ENCODE peak calls at places on chromosomes 12 and 14, in eight cellular contexts. U is GM12865, X is left ventricle myocardium inferior, O is HL-60, K is AG09309, Y is AG04450, N is IMR-90, Z is OCI-LY7. A is an unnamed sample.

GRCh38 chr12:96108321-96108720 is 72.9 kb upstream of the LTA4H start:
- DNase-seq in U (peak; percentile 23), X (peak; percentile 53), O (peak; percentile 78), K (no peak), Y (no peak), N (no peak), Z (peak; percentile 33), A (no peak)

GRCh38 chr12:54598966-54599365 is 10.5 kb upstream of the PPP1R1A start:
- DNase-seq in U (no peak), X (no peak), O (no peak), K (no peak), Y (no peak), N (no peak), Z (no peak), A (no peak)

GRCh38 chr14:63787995-63788946 is 60.4 kb upstream of the SGPP1 start:
- DNase-seq in U (no peak), X (no peak), O (no peak), K (no peak), Y (no peak), N (no peak), Z (no peak), A (no peak)

GRCh38 chr14:23054000-23054811 is 3.1 kb downstream of the CDH24 start:
- DNase-seq in U (no peak), X (no peak), O (no peak), K (no peak), Y (no peak), N (no peak), Z (peak; percentile 28), A (no peak)

GRCh38 chr12:70645494-70646317 is 8.5 kb upstream of the PTPRB start:
- DNase-seq in U (no peak), X (peak; percentile 40), O (no peak), K (peak; percentile 89), Y (peak; percentile 44), N (peak; percentile 85), Z (no peak), A (no peak)

GRCh38 chr12:67452119-67452805 is 183.1 kb downstream of the CAND1 start:
- DNase-seq in U (peak; percentile 90), X (no peak), O (peak; percentile 33), K (no peak), Y (no peak), N (no peak), Z (peak; percentile 79), A (peak; percentile 94)

GRCh38 chr14:75647650-75648049 is 13.0 kb downstream of the ERG28 start:
- DNase-seq in U (no peak), X (no peak), O (no peak), K (no peak), Y (no peak), N (peak; percentile 26), Z (no peak), A (no peak)

GRCh38 chr12:77031745-77032144 is 33.6 kb downstream of the E2F7 start:
- DNase-seq in U (no peak), X (no peak), O (no peak), K (no peak), Y (no peak), N (peak; percentile 61), Z (no peak), A (no peak)

GRCh38 chr12:18700254-18700653 is 37.6 kb downstream of the PLCZ1 start:
- DNase-seq in U (no peak), X (no peak), O (no peak), K (peak; percentile 91), Y (peak; percentile 82), N (peak; percentile 96), Z (no peak), A (no peak)

GRCh38 chr12:52203126-52203921 is 11.5 kb upstream of the KRT80 start:
- DNase-seq in U (peak; percentile 34), X (peak; percentile 42), O (peak; percentile 100), K (no peak), Y (no peak), N (peak; percentile 77), Z (peak; percentile 8), A (no peak)

GRCh38 chr12:31890295-31891285 is 68.6 kb upstream of the RESF1 start:
- DNase-seq in U (peak; percentile 76), X (no peak), O (peak; percentile 38), K (no peak), Y (no peak), N (no peak), Z (peak; percentile 64), A (peak; percentile 55)

GRCh38 chr12:124625867-124626675 is 58.7 kb upstream of the NCOR2 start:
- DNase-seq in U (no peak), X (peak; percentile 89), O (peak; percentile 75), K (no peak), Y (no peak), N (peak; percentile 53), Z (no peak), A (no peak)

GRCh38 chr14:60278350-60278749 is 29.3 kb downstream of the PPM1A start:
- DNase-seq in U (no peak), X (no peak), O (no peak), K (no peak), Y (no peak), N (no peak), Z (no peak), A (no peak)

GRCh38 chr12:11746024-11746771 is 96.7 kb downstream of the ETV6 start:
- DNase-seq in U (peak; percentile 88), X (no peak), O (peak; percentile 84), K (peak; percentile 81), Y (no peak), N (peak; percentile 55), Z (peak; percentile 51), A (no peak)

GRCh38 chr14:103281496-103282231 is 52.4 kb upstream of the EIF5 start:
- DNase-seq in U (no peak), X (no peak), O (no peak), K (peak; percentile 50), Y (no peak), N (peak; percentile 62), Z (no peak), A (no peak)

GRCh38 chr12:2208837-2209236 is 156.1 kb downstream of the CACNA1C start:
- DNase-seq in U (no peak), X (no peak), O (no peak), K (no peak), Y (no peak), N (no peak), Z (no peak), A (no peak)

GRCh38 chr12:125220404-125221273 is 155.4 kb downstream of the AACS start:
- DNase-seq in U (no peak), X (no peak), O (no peak), K (no peak), Y (no peak), N (no peak), Z (no peak), A (no peak)

GRCh38 chr12:15788266-15789214 is 648 bp downstream of the EPS8 start:
- DNase-seq in U (peak; percentile 49), X (peak; percentile 28), O (no peak), K (no peak), Y (no peak), N (peak; percentile 45), Z (no peak), A (no peak)

GRCh38 chr12:46264057-46264456 is 4.8 kb downstream of the SLC38A1 start:
- DNase-seq in U (peak; percentile 16), X (no peak), O (no peak), K (peak; percentile 43), Y (no peak), N (peak; percentile 73), Z (no peak), A (no peak)

GRCh38 chr14:75440733-75441474 is 13.1 kb downstream of the JDP2 start:
- DNase-seq in U (no peak), X (peak; percentile 48), O (no peak), K (peak; percentile 74), Y (peak; percentile 81), N (peak; percentile 94), Z (peak; percentile 51), A (no peak)

GRCh38 chr12:124550123-124551089 is 17.0 kb downstream of the NCOR2 start:
- DNase-seq in U (no peak), X (no peak), O (no peak), K (no peak), Y (no peak), N (no peak), Z (no peak), A (no peak)

GRCh38 chr14:68377459-68377858 is 415.4 kb downstream of the ZFP36L1 start:
- DNase-seq in U (peak; percentile 44), X (peak; percentile 61), O (no peak), K (no peak), Y (no peak), N (peak; percentile 44), Z (peak; percentile 56), A (no peak)

DNA sequence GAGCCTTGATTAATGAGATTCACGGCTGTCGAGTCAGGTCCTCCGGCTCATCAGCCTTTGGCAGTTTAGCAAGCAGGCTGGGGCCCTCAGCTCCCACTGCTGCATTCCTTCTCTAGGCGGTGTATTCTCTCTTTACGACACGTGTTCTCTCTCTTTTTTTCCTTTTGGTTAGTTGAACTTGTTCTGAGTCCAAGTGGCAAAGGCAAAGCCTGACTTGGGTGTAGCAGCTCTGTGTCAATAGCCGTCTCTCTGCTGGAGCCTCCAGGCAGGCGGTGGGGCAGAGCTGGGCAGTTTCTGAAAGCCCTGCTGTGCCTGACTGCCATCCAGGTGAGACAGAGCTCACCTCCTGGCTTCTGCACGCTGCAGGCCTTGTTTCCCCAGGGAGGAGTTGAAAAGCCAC is 46.6 kb downstream of the SUSD6 start:
- DNase-seq in U (no peak), X (no peak), O (no peak), K (no peak), Y (no peak), N (peak; percentile 42), Z (no peak), A (no peak)
- H3K4me3 ChIP-seq in U (no peak overlapping the region), X (no peak overlapping the region), O (no peak overlapping the region), K (no peak overlapping the region), Y (no peak overlapping the region), N (no peak overlapping the region), Z (no peak overlapping the region), A (no peak overlapping the region)

GRCh38 chr12:99528478-99528877 is 119.1 kb upstream of the GARIN6 start:
- DNase-seq in U (no peak), X (no peak), O (no peak), K (no peak), Y (no peak), N (no peak), Z (no peak), A (no peak)

GRCh38 chr12:99529966-99530365 is 117.6 kb upstream of the GARIN6 start:
- DNase-seq in U (peak; percentile 77), X (no peak), O (no peak), K (peak; percentile 13), Y (no peak), N (peak; percentile 3), Z (no peak), A (peak; percentile 5)
- TF ChIP-seq CTCF in U (no peak), X (no peak), O (no peak), K (no peak), Y (no peak), N (no peak), Z (no peak), A (no peak)

DNA sequence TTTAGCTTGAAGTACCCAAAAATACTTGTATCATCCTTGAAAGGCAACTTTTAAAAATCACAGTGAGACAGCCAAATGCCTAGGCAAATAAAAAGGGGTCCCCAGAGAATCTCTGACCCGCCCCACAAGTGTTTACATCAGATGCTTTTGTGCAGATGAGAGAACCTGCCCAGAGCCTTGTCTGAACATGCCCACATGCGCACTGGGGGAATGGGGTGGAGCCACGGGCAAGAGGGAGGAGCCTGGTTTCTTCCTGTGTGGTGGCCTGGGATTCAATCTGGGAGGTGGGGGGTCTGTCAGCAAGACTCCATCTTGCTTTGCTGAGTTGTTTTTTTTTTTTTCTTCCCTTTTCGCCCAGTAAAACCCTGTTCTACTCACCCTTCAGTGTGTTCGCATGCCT is 381.7 kb upstream of the CCDC196 start:
- DNase-seq in U (no peak), X (no peak), O (no peak), K (no peak), Y (no peak), N (no peak), Z (no peak), A (no peak)
- H3K4me3 ChIP-seq in U (no peak overlapping the region), X (no peak overlapping the region), O (no peak overlapping the region), K (no peak overlapping the region), Y (no peak overlapping the region), N (no peak overlapping the region), Z (no peak overlapping the region), A (no peak overlapping the region)

GRCh38 chr12:78611504-78611903 is 253.1 kb upstream of the SYT1 start:
- DNase-seq in U (no peak), X (no peak), O (no peak), K (no peak), Y (no peak), N (no peak), Z (no peak), A (no peak)
- TF ChIP-seq CTCF in U (no peak), X (no peak), O (no peak), K (no peak), Y (no peak), N (no peak), Z (no peak), A (no peak)